ENCODE peak calls at places on chromosome 10, in nine cellular contexts. V is transverse colon; B is epithelial cell of esophagus; M is activated naive CD4-positive, alpha-beta T cell treated with anti-CD3 and anti-CD28 coated beads, Interleukin-2, amount 50 U/mL, for 16 hours; L is stimulated activated CD4-positive, alpha-beta T cell treated with anti-CD3 and anti-CD28 coated beads, Interleukin-4, amount 100 ng/mL, for 1 hour; F is naive B cell; Z is CD4-positive, alpha-beta T cell; Y is DMS153; A is stimulated activated CD8-positive, alpha-beta memory T cell treated with anti-CD3 and anti-CD28 coated beads, Interleukin-7, amount 100 ng/mL, for 1 hour. Q is an unnamed sample.
A peak's percentile ranks its signal among the peaks of the same experiment; 100 is the strongest.

GRCh38 chr10:103451091-103451801 is 924 bp downstream of the CALHM2 start:
- DNase-seq in V (peak; percentile 52), B (peak; percentile 40), M (peak; percentile 40), L (peak; percentile 33), F (no peak), Z (peak; percentile 48), Y (no peak), A (peak; percentile 21), Q (peak; percentile 60)

GRCh38 chr10:86945361-86946214 is 11.8 kb downstream of the MMRN2 start:
- DNase-seq in V (no peak), B (peak; percentile 40), M (no peak), L (no peak), F (no peak), Z (no peak), Y (no peak), A (no peak), Q (peak; percentile 35)

GRCh38 chr10:103452714-103453230 is 602 bp upstream of the CALHM2 start:
- DNase-seq in V (no peak), B (no peak), M (no peak), L (no peak), F (no peak), Z (no peak), Y (no peak), A (no peak), Q (peak; percentile 48)

GRCh38 chr10:132727411-132727810 is 58.5 kb downstream of the NKX6-2 start:
- DNase-seq in V (no peak), B (no peak), M (no peak), L (no peak), F (no peak), Z (no peak), Y (no peak), A (no peak), Q (no peak)

GRCh38 chr10:47260505-47261111 is 39.4 kb upstream of the GDF10 start:
- DNase-seq in V (peak; percentile 3), B (no peak), M (no peak), L (no peak), F (no peak), Z (peak; percentile 13), Y (no peak), A (no peak), Q (no peak)

GRCh38 chr10:37895674-37896073 is 38.3 kb upstream of the ZNF248 start:
- DNase-seq in V (no peak), B (no peak), M (no peak), L (no peak), F (no peak), Z (no peak), Y (no peak), A (no peak), Q (no peak)

GRCh38 chr10:7696545-7696944 is 6.6 kb upstream of the ITIH2 start:
- DNase-seq in V (no peak), B (no peak), M (no peak), L (no peak), F (no peak), Z (no peak), Y (no peak), A (no peak), Q (no peak)

GRCh38 chr10:19421664-19422063 is 373.1 kb downstream of the MALRD1 start:
- DNase-seq in V (no peak), B (no peak), M (no peak), L (no peak), F (no peak), Z (no peak), Y (no peak), A (no peak), Q (no peak)

GRCh38 chr10:60377955-60378354 is 11.7 kb downstream of the ANK3 start:
- DNase-seq in V (no peak), B (peak; percentile 50), M (no peak), L (no peak), F (no peak), Z (no peak), Y (no peak), A (no peak), Q (no peak)

GRCh38 chr10:110629680-110630191 is 14.4 kb upstream of the RBM20 start:
- DNase-seq in V (no peak), B (peak; percentile 89), M (no peak), L (no peak), F (no peak), Z (no peak), Y (peak; percentile 94), A (no peak), Q (peak; percentile 93)

GRCh38 chr10:46551701-46552525 is 4.5 kb downstream of the GPRIN2 start:
- DNase-seq in V (peak; percentile 9), B (no peak), M (peak; percentile 11), L (no peak), F (no peak), Z (no peak), Y (no peak), A (no peak), Q (no peak)

Q was measured in DMS53.